ENCODE peak calls at places on chromosomes 7 and 10, in six cellular contexts. Y, X, U, D, V and N are unnamed samples.

GRCh38 chr7:127598318-127598717 is 4.8 kb downstream of the FSCN3 start:
- DNase-seq in Y (peak; percentile 49), X (no peak), U (no peak), D (no peak), V (no peak), N (no peak)

GRCh38 chr7:44374007-44374763 is 48.8 kb upstream of the CAMK2B start:
- DNase-seq in Y (no peak), X (no peak), U (no peak), D (no peak), V (no peak), N (no peak)

GRCh38 chr7:34675749-34676374 is 17.8 kb downstream of the NPSR1 start:
- DNase-seq in Y (peak; percentile 13), X (no peak), U (no peak), D (no peak), V (no peak), N (no peak)

GRCh38 chr7:1025747-1026581 is 18.4 kb upstream of the GPR146 start:
- DNase-seq in Y (no peak), X (no peak), U (no peak), D (no peak), V (no peak), N (no peak)

GRCh38 chr7:134031835-134032617 is 95.1 kb upstream of the LRGUK start:
- DNase-seq in Y (no peak), X (no peak), U (no peak), D (peak; percentile 16), V (peak; percentile 4), N (no peak)

GRCh38 chr10:101021239-101021638 is 9.7 kb downstream of the PDZD7 start:
- DNase-seq in Y (no peak), X (peak; percentile 57), U (no peak), D (no peak), V (no peak), N (no peak)

GRCh38 chr7:105461518-105461917 is 60.6 kb downstream of the PUS7 start:
- DNase-seq in Y (no peak), X (no peak), U (peak; percentile 9), D (no peak), V (peak; percentile 14), N (peak; percentile 49)

GRCh38 chr10:84659497-84660276 is 331.3 kb downstream of the CCSER2 start:
- DNase-seq in Y (no peak), X (no peak), U (no peak), D (no peak), V (no peak), N (no peak)

GRCh38 chr7:33645096-33645495 is 260.2 kb upstream of the BMPER start:
- DNase-seq in Y (no peak), X (no peak), U (no peak), D (no peak), V (no peak), N (no peak)

GRCh38 chr10:11236234-11236633 is 218.6 kb downstream of the CELF2 start:
- DNase-seq in Y (no peak), X (no peak), U (no peak), D (no peak), V (peak; percentile 4), N (no peak)

GRCh38 chr7:48083114-48083830 is 5.8 kb upstream of the UPP1 start:
- DNase-seq in Y (no peak), X (no peak), U (peak; percentile 59), D (no peak), V (peak; percentile 92), N (peak; percentile 2)

GRCh38 chr7:119943932-119944600 is 328.9 kb upstream of the KCND2 start:
- DNase-seq in Y (no peak), X (no peak), U (no peak), D (no peak), V (no peak), N (no peak)
- TF ChIP-seq CTCF in Y (no peak), X (no peak), U (no peak), D (no peak), V (no peak), N (peak; percentile 19)

GRCh38 chr10:119536508-119536837 is 6.0 kb downstream of the RGS10 start:
- DNase-seq in Y (no peak), X (no peak), U (no peak), D (no peak), V (no peak), N (no peak)
- H3K4me1 ChIP-seq in Y (peaks cover 12% of the 10 kb centered on the region), X (peaks cover 4% of the 10 kb centered on the region), U (peaks cover 13% of the 10 kb centered on the region), D (peaks cover 15% of the 10 kb centered on the region), V (peaks cover 30% of the 10 kb centered on the region), N (peaks cover 23% of the 10 kb centered on the region)

GRCh38 chr10:112071596-112072133 is 111.9 kb downstream of the GPAM start:
- DNase-seq in Y (no peak), X (no peak), U (peak; percentile 1), D (no peak), V (no peak), N (peak; percentile 85)
- H3K27ac ChIP-seq in Y (no peak overlapping the region), X (no peak overlapping the region), U (no peak overlapping the region), D (no peak overlapping the region), V (no peak overlapping the region), N (no peak overlapping the region)

GRCh38 chr10:125006188-125006680 is 64.3 kb downstream of the ZRANB1 start:
- DNase-seq in Y (no peak), X (no peak), U (no peak), D (no peak), V (peak; percentile 54), N (no peak)
- TF ChIP-seq CTCF in Y (no peak), X (no peak), U (no peak), D (no peak), V (no peak), N (no peak)

GRCh38 chr7:69656890-69657289 is 58.6 kb downstream of the AUTS2 start:
- DNase-seq in Y (no peak), X (no peak), U (no peak), D (peak; percentile 72), V (no peak), N (no peak)

GRCh38 chr7:69654381-69654780 is 56.1 kb downstream of the AUTS2 start:
- DNase-seq in Y (no peak), X (no peak), U (no peak), D (no peak), V (no peak), N (no peak)

GRCh38 chr7:69652947-69653701 is 54.8 kb downstream of the AUTS2 start:
- DNase-seq in Y (no peak), X (no peak), U (no peak), D (no peak), V (no peak), N (no peak)

GRCh38 chr7:69656077-69656476 is 57.8 kb downstream of the AUTS2 start:
- DNase-seq in Y (no peak), X (no peak), U (no peak), D (no peak), V (no peak), N (no peak)

GRCh38 chr7:69654849-69655707 is 56.8 kb downstream of the AUTS2 start:
- DNase-seq in Y (no peak), X (no peak), U (no peak), D (no peak), V (no peak), N (no peak)
- H3K4me1 ChIP-seq in Y (no peaks in the 10 kb centered on the region), X (peaks cover 41% of the 10 kb centered on the region), U (no peaks in the 10 kb centered on the region), D (peaks cover 36% of the 10 kb centered on the region), V (no peaks in the 10 kb centered on the region), N (peaks cover 7% of the 10 kb centered on the region)

GRCh38 chr10:5959116-5959515 is 18.2 kb downstream of the IL15RA start:
- DNase-seq in Y (no peak), X (peak; percentile 27), U (no peak), D (no peak), V (no peak), N (no peak)

GRCh38 chr10:5958077-5958476 is 19.3 kb downstream of the IL15RA start:
- DNase-seq in Y (no peak), X (no peak), U (no peak), D (no peak), V (peak; percentile 95), N (no peak)

GRCh38 chr10:5960070-5960972 is 17.0 kb downstream of the IL15RA start:
- DNase-seq in Y (no peak), X (peak; percentile 46), U (no peak), D (no peak), V (peak; percentile 73), N (no peak)

GRCh38 chr10:5959581-5960069 is 17.7 kb downstream of the IL15RA start:
- DNase-seq in Y (no peak), X (no peak), U (no peak), D (no peak), V (no peak), N (no peak)

GRCh38 chr10:5958680-5959079 is 18.7 kb downstream of the IL15RA start:
- DNase-seq in Y (no peak), X (no peak), U (no peak), D (no peak), V (peak; percentile 56), N (no peak)
- H3K27ac ChIP-seq in Y (no peak overlapping the region), X (no peak overlapping the region), U (no peak overlapping the region), D (no peak overlapping the region), V (peak overlapping the region; percentile 77), N (no peak overlapping the region)